ENCODE peak calls at places on chromosomes 4 and X, in eight cellular contexts. C, R, F, D, Q, B, P and Y are unnamed samples.

GRCh38 chr4:113541933-113542332 is 219.6 kb downstream of the CAMK2D start:
- DNase-seq in P (no peak), F (peak), B (no peak), Q (no peak), C (no peak), R (no peak), D (no peak), Y (no peak)

GRCh38 chrX:94576367-94577004 is 902.5 kb downstream of the FAM133A start:
- DNase-seq in C (no peak), F (no peak), Q (no peak), B (no peak), P (no peak), R (no peak), D (no peak), Y (no peak)

GRCh38 chrX:103467156-103467555 is 52.1 kb downstream of the RAB40A start:
- DNase-seq in C (no peak), P (no peak), B (no peak), Q (no peak), D (no peak), F (no peak), R (no peak), Y (no peak)

GRCh38 chrX:133921764-133922389 is 63.5 kb downstream of the GPC3 start:
- DNase-seq in D (no peak), R (peak), B (peak), C (peak), Q (no peak), F (peak), P (peak), Y (no peak)

GRCh38 chr4:77181737-77182136 is 24.7 kb downstream of the CCNG2 start:
- DNase-seq in B (no peak), F (no peak), R (no peak), C (no peak), Q (no peak), D (no peak), P (no peak), Y (no peak)

GRCh38 chr4:139852612-139853269 is 187.1 kb downstream of the MGST2 start:
- DNase-seq in B (no peak), D (no peak), R (no peak), F (no peak), C (no peak), P (no peak), Q (no peak), Y (no peak)

GRCh38 chr4:4670869-4671268 is 129.0 kb upstream of the STX18 start:
- DNase-seq in Q (no peak), B (no peak), D (no peak), F (peak), R (no peak), P (no peak), C (no peak), Y (no peak)

GRCh38 chr4:24013666-24014422 is 124.0 kb upstream of the PPARGC1A start:
- DNase-seq in R (no peak), D (no peak), B (no peak), F (no peak), P (no peak), Q (no peak), C (no peak), Y (no peak)

GRCh38 chr4:88017516-88018302 is 10.3 kb downstream of the PKD2 start:
- DNase-seq in R (no peak), Q (no peak), B (peak), F (peak), C (peak), D (no peak), P (no peak), Y (peak)

GRCh38 chr4:109169160-109169559 is 133.3 kb downstream of the COL25A1 start:
- DNase-seq in C (no peak), B (no peak), D (no peak), Q (no peak), F (no peak), P (no peak), R (no peak), Y (no peak)

GRCh38 chr4:140256335-140256734 is 102.4 kb upstream of the MAML3 start:
- DNase-seq in Q (no peak), D (no peak), B (no peak), F (peak), R (no peak), P (no peak), C (peak), Y (peak)

GRCh38 chrX:154082396-154083133 is 15.0 kb downstream of the MECP2 start:
- DNase-seq in B (peak), Q (no peak), P (peak), R (no peak), D (no peak), C (peak), F (peak), Y (no peak)

GRCh38 chrX:12405306-12405705 is 267.0 kb downstream of the FRMPD4 start:
- DNase-seq in Q (no peak), B (no peak), D (no peak), P (no peak), F (no peak), R (no peak), C (no peak), Y (no peak)

GRCh38 chrX:72029473-72030411 is 102.0 kb downstream of the RTL5 start:
- DNase-seq in P (peak), F (peak), Q (peak), C (peak), R (no peak), B (peak), D (no peak), Y (no peak)

GRCh38 chr4:150323551-150324325 is 245.5 kb downstream of the DCLK2 start:
- DNase-seq in C (no peak), D (no peak), R (no peak), B (no peak), P (no peak), Q (no peak), F (peak), Y (no peak)

GRCh38 chr4:106201373-106201772 is 114.6 kb downstream of the TBCK start:
- DNase-seq in R (no peak), F (peak), Q (no peak), B (no peak), P (no peak), C (no peak), D (no peak), Y (no peak)

GRCh38 chr4:153573881-153574807 is 108.0 kb downstream of the TMEM131L start:
- DNase-seq in B (peak), C (peak), P (peak), D (no peak), R (peak), F (peak), Q (peak), Y (peak)

GRCh38 chr4:6668391-6668790 is 25.3 kb upstream of the S100P start:
- DNase-seq in R (no peak), F (peak), P (no peak), D (no peak), B (no peak), Q (no peak), C (no peak), Y (no peak)

GRCh38 chrX:127457161-127457560 is 595.0 kb downstream of the ACTRT1 start:
- DNase-seq in B (no peak), F (no peak), R (no peak), C (no peak), Q (no peak), P (no peak), D (no peak), Y (no peak)

GRCh38 chrX:2172359-2172758 is 328.4 kb downstream of the DHRSX start:
- DNase-seq in B (no peak), R (no peak), F (no peak), C (no peak), P (no peak), Q (no peak), D (no peak), Y (no peak)

GRCh38 chr4:70721747-70722146 is at the start of gene RUFY3:
- DNase-seq in C (peak), B (peak), F (peak), P (peak), Q (no peak), D (peak), R (no peak), Y (peak)

GRCh38 chr4:73187325-73187724 is 71.3 kb downstream of the ANKRD17 start:
- DNase-seq in D (no peak), P (peak), Q (no peak), F (no peak), C (no peak), B (no peak), R (no peak), Y (no peak)

GRCh38 chr4:2354127-2354526 is 64.3 kb downstream of the ZFYVE28 start:
- DNase-seq in R (no peak), D (no peak), P (no peak), F (no peak), C (no peak), Q (no peak), B (no peak), Y (no peak)

GRCh38 chr4:184689681-184690080 is 40.1 kb downstream of the PRIMPOL start:
- DNase-seq in R (no peak), F (no peak), D (no peak), C (no peak), B (no peak), Q (no peak), P (no peak), Y (no peak)

GRCh38 chr4:175531405-175532091 is 280.5 kb downstream of the GPM6A start:
- DNase-seq in D (no peak), B (peak), C (no peak), R (no peak), F (peak), Q (no peak), P (no peak), Y (no peak)

GRCh38 chr4:154189346-154189745 is 302.3 kb downstream of the DCHS2 start:
- DNase-seq in D (no peak), Q (no peak), P (no peak), B (peak), R (no peak), C (no peak), F (peak), Y (no peak)

GRCh38 chrX:5726246-5726645 is 502.4 kb downstream of the NLGN4X start:
- DNase-seq in R (no peak), D (no peak), C (peak), B (no peak), F (peak), P (no peak), Q (no peak), Y (peak)

GRCh38 chrX:102659790-102660757 is 8.8 kb downstream of the GPRASP1 start:
- DNase-seq in R (peak), B (no peak), D (peak), C (peak), F (peak), P (peak), Q (peak), Y (peak)

GRCh38 chrX:25017667-25018247 is 2.0 kb upstream of the ARX start:
- DNase-seq in C (no peak), R (peak), P (no peak), Q (no peak), D (no peak), B (no peak), F (no peak), Y (peak)

GRCh38 chrX:39418936-39419659 is 617.8 kb downstream of the MID1IP1 start:
- DNase-seq in Q (no peak), R (no peak), P (no peak), B (no peak), C (peak), F (no peak), D (no peak), Y (peak)

GRCh38 chr4:158769175-158769831 is 477 bp downstream of the FNIP2 start:
- DNase-seq in F (peak), B (no peak), C (peak), D (no peak), R (peak), Q (peak), P (no peak), Y (peak)

GRCh38 chr4:176833416-176833815 is 40.7 kb upstream of the VEGFC start:
- DNase-seq in C (no peak), P (no peak), R (no peak), B (no peak), Q (no peak), D (no peak), F (peak), Y (no peak)

GRCh38 chr4:38499101-38499500 is 164.9 kb upstream of the KLF3 start:
- DNase-seq in B (no peak), P (no peak), C (no peak), Q (no peak), R (no peak), F (peak), D (no peak), Y (no peak)

GRCh38 chrX:57155171-57155570 is 18.0 kb upstream of the SPIN2A start:
- DNase-seq in Q (no peak), F (no peak), D (no peak), C (no peak), R (no peak), P (no peak), B (no peak), Y (no peak)

GRCh38 chr4:185285632-185286393 is 76.4 kb downstream of the SNX25 start:
- DNase-seq in D (no peak), C (no peak), Q (no peak), F (no peak), R (no peak), P (no peak), B (no peak), Y (no peak)

GRCh38 chrX:134619838-134620237 is 38.4 kb downstream of the PLAC1 start:
- DNase-seq in Q (no peak), P (no peak), D (no peak), B (no peak), R (no peak), C (no peak), F (no peak), Y (no peak)